ENCODE peak calls at places on chromosome 11, in four cellular contexts. One of them, this sample, is unnamed.

GRCh38 chr11:23903044-23903704 is 593.7 kb upstream of the LUZP2 start:
- DNase-seq in PC-3: peak; percentile 84
- DNase-seq in HCT116: no peak
- DNase-seq in OCI-LY7: no peak
- DNase-seq in this sample: peak; percentile 85

GRCh38 chr11:95289378-95289777 is 58.4 kb upstream of the SESN3 start:
- DNase-seq in PC-3: peak; percentile 68
- DNase-seq in HCT116: peak; percentile 8
- DNase-seq in OCI-LY7: no peak
- DNase-seq in this sample: peak; percentile 41

GRCh38 chr11:30585892-30586250 is 282 bp downstream of the MPPED2 start:
- DNase-seq in PC-3: no peak
- DNase-seq in HCT116: no peak
- DNase-seq in OCI-LY7: no peak
- DNase-seq in this sample: peak; percentile 20

GRCh38 chr11:115276799-115277198 is 227.4 kb downstream of the CADM1 start:
- DNase-seq in PC-3: no peak
- DNase-seq in HCT116: no peak
- DNase-seq in OCI-LY7: no peak
- DNase-seq in this sample: no peak

GRCh38 chr11:21582791-21583190 is 610.1 kb upstream of the ANO5 start:
- DNase-seq in PC-3: no peak
- DNase-seq in HCT116: no peak
- DNase-seq in OCI-LY7: no peak
- DNase-seq in this sample: no peak

GRCh38 chr11:11786234-11786633 is 55.5 kb upstream of the USP47 start:
- DNase-seq in PC-3: no peak
- DNase-seq in HCT116: no peak
- DNase-seq in OCI-LY7: no peak
- DNase-seq in this sample: peak; percentile 46

GRCh38 chr11:127412234-127412633 is 411.7 kb upstream of the KIRREL3 start:
- DNase-seq in PC-3: no peak
- DNase-seq in HCT116: no peak
- DNase-seq in OCI-LY7: no peak
- DNase-seq in this sample: no peak

GRCh38 chr11:26149585-26149984 is 182.3 kb upstream of the ANO3 start:
- DNase-seq in PC-3: no peak
- DNase-seq in HCT116: no peak
- DNase-seq in OCI-LY7: no peak
- DNase-seq in this sample: no peak

GRCh38 chr11:117621226-117621625 is 175.8 kb downstream of the DSCAML1 start:
- DNase-seq in PC-3: peak; percentile 56
- DNase-seq in HCT116: peak; percentile 8
- DNase-seq in OCI-LY7: peak; percentile 3
- DNase-seq in this sample: peak; percentile 35

GRCh38 chr11:73395297-73396208 is 19.4 kb downstream of the RELT start:
- DNase-seq in PC-3: no peak
- DNase-seq in HCT116: no peak
- DNase-seq in OCI-LY7: no peak
- DNase-seq in this sample: no peak

GRCh38 chr11:10261821-10262220 is 32.2 kb downstream of the SBF2 start:
- DNase-seq in PC-3: peak; percentile 25
- DNase-seq in HCT116: no peak
- DNase-seq in OCI-LY7: no peak
- DNase-seq in this sample: peak; percentile 52

GRCh38 chr11:10265936-10266335 is 28.1 kb downstream of the SBF2 start:
- DNase-seq in PC-3: no peak
- DNase-seq in HCT116: no peak
- DNase-seq in OCI-LY7: no peak
- DNase-seq in this sample: no peak

GRCh38 chr11:10268746-10269487 is 25.1 kb downstream of the SBF2 start:
- DNase-seq in PC-3: peak; percentile 11
- DNase-seq in HCT116: no peak
- DNase-seq in OCI-LY7: no peak
- DNase-seq in this sample: peak; percentile 49

GRCh38 chr11:10267821-10268220 is 26.2 kb downstream of the SBF2 start:
- DNase-seq in PC-3: no peak
- DNase-seq in HCT116: no peak
- DNase-seq in OCI-LY7: no peak
- DNase-seq in this sample: no peak

GRCh38 chr11:10263929-10264328 is 30.1 kb downstream of the SBF2 start:
- DNase-seq in PC-3: peak; percentile 34
- DNase-seq in HCT116: no peak
- DNase-seq in OCI-LY7: no peak
- DNase-seq in this sample: peak; percentile 81
- TF ChIP-seq EZH2phosphoT487 in PC-3: no peak
- TF ChIP-seq EZH2phosphoT487 in HCT116: no peak
- TF ChIP-seq EZH2phosphoT487 in OCI-LY7: no peak
- TF ChIP-seq EZH2phosphoT487 in this sample: no peak

GRCh38 chr11:132901638-132902610 is 630.4 kb downstream of the OPCML start:
- DNase-seq in PC-3: no peak
- DNase-seq in HCT116: no peak
- DNase-seq in OCI-LY7: no peak
- DNase-seq in this sample: peak; percentile 26

GRCh38 chr11:132894598-132894997 is 637.7 kb downstream of the OPCML start:
- DNase-seq in PC-3: no peak
- DNase-seq in HCT116: no peak
- DNase-seq in OCI-LY7: no peak
- DNase-seq in this sample: no peak

GRCh38 chr11:132895340-132895739 is 637.0 kb downstream of the OPCML start:
- DNase-seq in PC-3: no peak
- DNase-seq in HCT116: no peak
- DNase-seq in OCI-LY7: no peak
- DNase-seq in this sample: peak; percentile 18

DNA sequence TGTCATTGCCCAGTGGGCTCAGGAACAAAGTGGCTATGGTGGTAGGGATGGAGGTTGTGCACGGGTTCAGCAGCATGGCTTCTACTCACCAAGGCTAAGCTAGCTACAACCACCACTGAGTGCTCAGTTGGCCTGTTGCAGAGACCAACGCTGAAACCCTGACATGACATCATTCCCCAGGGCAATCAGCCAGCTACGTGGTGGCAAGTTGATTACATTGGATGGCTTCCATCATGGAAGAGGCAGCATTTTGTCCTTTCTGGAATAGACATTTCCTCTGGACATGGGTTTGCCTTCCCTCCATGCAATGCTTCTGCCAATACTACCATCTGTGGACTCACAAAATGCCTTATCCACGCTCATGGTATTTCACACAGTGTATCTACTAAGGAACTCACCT is 634.3 kb downstream of the OPCML start:
- DNase-seq in PC-3: no peak
- DNase-seq in HCT116: no peak
- DNase-seq in OCI-LY7: no peak
- DNase-seq in this sample: no peak
- H3K9me2 ChIP-seq in PC-3: no peaks in the 10 kb centered on the region
- H3K9me2 ChIP-seq in HCT116: no peaks in the 10 kb centered on the region
- H3K9me2 ChIP-seq in OCI-LY7: no peaks in the 10 kb centered on the region
- H3K9me2 ChIP-seq in this sample: no peaks in the 10 kb centered on the region

GRCh38 chr11:35327829-35328228 is 91.5 kb downstream of the SLC1A2 start:
- DNase-seq in PC-3: no peak
- DNase-seq in HCT116: no peak
- DNase-seq in OCI-LY7: no peak
- DNase-seq in this sample: no peak

GRCh38 chr11:35334385-35335090 is 84.8 kb downstream of the SLC1A2 start:
- DNase-seq in PC-3: no peak
- DNase-seq in HCT116: no peak
- DNase-seq in OCI-LY7: peak; percentile 8
- DNase-seq in this sample: peak; percentile 67

GRCh38 chr11:35332524-35332923 is 86.8 kb downstream of the SLC1A2 start:
- DNase-seq in PC-3: no peak
- DNase-seq in HCT116: no peak
- DNase-seq in OCI-LY7: no peak
- DNase-seq in this sample: no peak

GRCh38 chr11:35330156-35330889 is 89.0 kb downstream of the SLC1A2 start:
- DNase-seq in PC-3: no peak
- DNase-seq in HCT116: no peak
- DNase-seq in OCI-LY7: no peak
- DNase-seq in this sample: no peak

DNA sequence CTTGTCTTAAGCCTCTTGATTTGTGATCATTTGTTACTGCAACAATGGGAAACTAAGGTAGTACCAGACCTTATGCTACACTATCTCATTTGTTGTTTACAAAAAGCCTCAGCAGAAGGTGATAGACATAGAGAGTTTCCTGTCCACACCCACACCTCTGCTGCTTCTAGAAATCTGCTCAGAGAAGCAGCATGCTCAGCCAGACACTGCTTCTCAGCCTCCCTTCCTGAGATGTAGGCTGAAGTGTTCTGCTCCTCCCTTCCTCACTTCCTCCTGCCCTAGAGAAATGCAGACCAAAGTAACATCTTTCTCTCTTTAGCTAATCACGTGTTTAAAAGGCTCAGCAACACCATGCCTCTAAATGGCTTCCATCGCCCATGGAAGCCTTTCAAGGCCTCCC is 88.4 kb downstream of the SLC1A2 start:
- DNase-seq in PC-3: no peak
- DNase-seq in HCT116: no peak
- DNase-seq in OCI-LY7: no peak
- DNase-seq in this sample: no peak
- TF ChIP-seq EZH2phosphoT487 in PC-3: no peak
- TF ChIP-seq EZH2phosphoT487 in HCT116: no peak
- TF ChIP-seq EZH2phosphoT487 in OCI-LY7: no peak
- TF ChIP-seq EZH2phosphoT487 in this sample: no peak

DNA sequence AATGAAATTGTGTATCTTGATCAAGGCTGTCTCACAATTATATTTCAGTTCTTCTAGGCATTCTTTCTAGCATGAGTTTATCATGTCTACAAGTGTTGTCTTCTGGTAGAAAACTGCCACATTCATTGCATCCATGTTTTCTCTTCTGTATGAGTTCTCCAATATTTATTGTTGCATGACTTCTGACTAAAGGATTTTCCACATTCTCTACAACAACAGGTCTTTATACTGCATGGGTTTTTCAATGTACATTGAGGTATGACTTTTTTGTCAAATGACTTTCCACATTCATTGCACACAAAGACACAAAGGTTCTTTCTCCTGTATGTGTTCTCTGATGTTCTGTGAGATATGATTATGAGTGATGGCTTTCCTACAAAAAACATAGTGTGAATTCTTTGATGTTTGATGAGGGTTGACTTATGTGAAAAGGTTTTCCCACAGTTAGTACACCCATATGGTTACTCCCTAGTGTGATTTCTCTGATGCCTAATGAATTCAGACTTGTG is 890.6 kb upstream of the CNTN5 start:
- DNase-seq in PC-3: no peak
- DNase-seq in HCT116: no peak
- DNase-seq in OCI-LY7: no peak
- DNase-seq in this sample: no peak
- H3K9me2 ChIP-seq in PC-3: no peaks in the 10 kb centered on the region
- H3K9me2 ChIP-seq in HCT116: no peaks in the 10 kb centered on the region
- H3K9me2 ChIP-seq in OCI-LY7: no peaks in the 10 kb centered on the region
- H3K9me2 ChIP-seq in this sample: no peaks in the 10 kb centered on the region

DNA sequence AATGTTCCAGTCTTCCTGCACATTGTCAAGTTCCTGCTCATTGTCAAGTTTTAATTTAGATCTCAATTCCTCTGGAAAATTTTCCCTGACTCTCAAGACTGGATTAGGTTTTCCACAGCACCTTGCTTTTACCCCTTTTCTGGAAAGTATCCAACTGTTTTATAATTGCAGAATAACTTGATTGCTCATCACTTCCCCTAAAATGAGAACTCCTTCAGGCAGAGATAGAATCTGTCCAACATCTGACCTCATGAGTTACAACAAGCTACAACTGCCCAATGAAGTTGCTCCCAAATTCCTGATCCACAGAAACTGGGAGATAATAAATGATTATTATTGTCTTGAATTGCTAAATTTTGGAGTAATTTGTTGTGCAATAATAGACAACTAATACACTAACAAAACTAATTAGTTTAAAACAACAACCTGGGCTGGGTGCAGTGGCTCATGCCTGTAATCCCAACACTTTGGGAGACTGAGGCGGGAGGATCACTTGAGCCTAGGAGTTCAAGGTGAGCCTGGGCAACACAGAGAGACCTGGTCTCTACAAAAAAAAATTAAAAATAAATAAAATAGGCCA is 10.0 kb upstream of the CCDC83 start:
- DNase-seq in PC-3: peak; percentile 62
- DNase-seq in HCT116: no peak
- DNase-seq in OCI-LY7: no peak
- DNase-seq in this sample: peak; percentile 70
- TF ChIP-seq EZH2phosphoT487 in PC-3: no peak
- TF ChIP-seq EZH2phosphoT487 in HCT116: no peak
- TF ChIP-seq EZH2phosphoT487 in OCI-LY7: no peak
- TF ChIP-seq EZH2phosphoT487 in this sample: no peak

GRCh38 chr11:132898676-132899075 is 633.6 kb downstream of the OPCML start:
- DNase-seq in PC-3: no peak
- DNase-seq in HCT116: no peak
- DNase-seq in OCI-LY7: no peak
- DNase-seq in this sample: no peak
- H3K9me2 ChIP-seq in PC-3: no peaks in the 10 kb centered on the region
- H3K9me2 ChIP-seq in HCT116: no peaks in the 10 kb centered on the region
- H3K9me2 ChIP-seq in OCI-LY7: no peaks in the 10 kb centered on the region
- H3K9me2 ChIP-seq in this sample: no peaks in the 10 kb centered on the region